ENCODE peak calls at places on chromosomes 7 and 10, in nine cellular contexts. E, A, C, W, V, M, B, Q and K are unnamed samples.

GRCh38 chr10:103232772-103233488 is 12.8 kb upstream of the RPEL1 start:
- DNase-seq in V (no peak), C (no peak), B (no peak), M (no peak), Q (peak; percentile 79), W (no peak), A (no peak), E (no peak), K (peak; percentile 39)

GRCh38 chr7:129801882-129802281 is 150.9 kb downstream of the UBE2H start:
- DNase-seq in A (no peak), W (no peak), Q (no peak), C (no peak), B (no peak), V (no peak), M (no peak), E (no peak), K (no peak)

GRCh38 chr10:117661316-117661715 is 118.8 kb downstream of the EMX2 start:
- DNase-seq in C (no peak), A (no peak), Q (peak; percentile 15), W (no peak), V (no peak), M (no peak), B (no peak), E (no peak), K (no peak)

GRCh38 chr7:154965014-154965413 is 37.9 kb downstream of the PAXIP1 start:
- DNase-seq in W (no peak), Q (no peak), B (no peak), A (no peak), C (no peak), V (no peak), M (no peak), E (no peak), K (no peak)

GRCh38 chr10:14732146-14732545 is 42.6 kb downstream of the FAM107B start:
- DNase-seq in A (no peak), W (no peak), E (no peak), C (no peak), B (no peak), M (no peak), V (no peak), Q (no peak), K (no peak)

GRCh38 chr7:114662002-114662677 is 247.5 kb downstream of the FOXP2 start:
- DNase-seq in M (peak; percentile 13), Q (no peak), E (no peak), V (no peak), W (no peak), B (no peak), A (no peak), C (no peak), K (no peak)

GRCh38 chr10:124653811-124654651 is 90.1 kb downstream of the FAM53B start:
- DNase-seq in W (no peak), M (no peak), C (no peak), E (no peak), Q (peak; percentile 86), B (no peak), A (no peak), V (no peak), K (no peak)

GRCh38 chr10:77289027-77289501 is 348.5 kb downstream of the KCNMA1 start:
- DNase-seq in E (no peak), A (no peak), B (no peak), C (no peak), M (no peak), Q (no peak), W (no peak), V (no peak), K (no peak)

GRCh38 chr10:70751991-70752390 is 33.2 kb downstream of the TBATA start:
- DNase-seq in B (no peak), V (no peak), Q (no peak), M (no peak), E (no peak), W (no peak), C (no peak), A (no peak), K (no peak)

GRCh38 chr10:49324711-49325110 is 25.7 kb downstream of the C10orf71 start:
- DNase-seq in C (no peak), A (no peak), V (no peak), M (peak; percentile 54), B (no peak), E (no peak), W (no peak), Q (no peak), K (peak; percentile 63)

GRCh38 chr10:72367301-72367970 is 12.7 kb upstream of the DNAJB12 start:
- DNase-seq in W (no peak), Q (no peak), A (no peak), C (no peak), E (no peak), V (no peak), M (no peak), B (no peak), K (no peak)

GRCh38 chr10:17847586-17848296 is 38.6 kb downstream of the MRC1 start:
- DNase-seq in E (no peak), V (no peak), Q (peak; percentile 17), W (peak; percentile 7), B (no peak), M (peak; percentile 74), A (no peak), C (no peak), K (peak; percentile 94)

GRCh38 chr10:17228081-17229015 is at the start of gene VIM:
- DNase-seq in V (peak; percentile 60), W (peak; percentile 18), Q (peak; percentile 93), A (peak; percentile 89), E (peak; percentile 81), C (peak; percentile 70), B (peak; percentile 85), M (peak; percentile 73), K (peak; percentile 96)

GRCh38 chr7:104509874-104510273 is 181.5 kb downstream of the LHFPL3 start:
- DNase-seq in B (no peak), W (no peak), Q (no peak), A (no peak), E (no peak), C (no peak), M (no peak), V (no peak), K (no peak)

GRCh38 chr7:91892821-91893340 is 12.4 kb upstream of the MTERF1 start:
- DNase-seq in B (no peak), V (no peak), E (no peak), A (no peak), C (no peak), M (no peak), W (no peak), Q (peak; percentile 52), K (no peak)

GRCh38 chr10:29377333-29377961 is 88.6 kb downstream of the LYZL1 start:
- DNase-seq in W (no peak), C (no peak), Q (peak; percentile 38), V (no peak), A (no peak), E (no peak), B (no peak), M (peak; percentile 84), K (peak; percentile 28)

GRCh38 chr7:121330053-121330833 is 1.4 kb downstream of the WNT16 start:
- DNase-seq in Q (no peak), W (no peak), E (no peak), C (peak; percentile 25), M (no peak), A (no peak), V (no peak), B (no peak), K (no peak)

GRCh38 chr10:119377905-119378736 is 164.4 kb downstream of the RGS10 start:
- DNase-seq in W (peak; percentile 49), Q (no peak), E (no peak), A (no peak), V (peak; percentile 82), M (no peak), C (no peak), B (no peak), K (no peak)

GRCh38 chr10:43049081-43049551 is 27.8 kb upstream of the RET start:
- DNase-seq in W (no peak), B (no peak), A (no peak), Q (no peak), M (no peak), E (peak; percentile 0), C (no peak), V (no peak), K (no peak)

GRCh38 chr10:63520463-63521388 is 475 bp upstream of the REEP3 start:
- DNase-seq in M (peak; percentile 90), B (peak; percentile 43), E (peak; percentile 74), C (peak; percentile 68), V (peak; percentile 48), W (peak; percentile 81), Q (peak; percentile 78), A (peak; percentile 50), K (peak; percentile 82)